ENCODE peak calls at places on chromosomes 2 and 18, in nine cellular contexts. L, F, Z, G, R, V, O, K and A are unnamed samples.

GRCh38 chr2:219684721-219685689 is 57.6 kb downstream of the SLC4A3 start:
- DNase-seq in L (peak), F (peak), Z (no peak), G (peak), R (peak), V (peak), O (peak), K (peak), A (peak)

GRCh38 chr2:20179179-20179754 is 45.7 kb downstream of the SDC1 start:
- DNase-seq in L (no peak), F (no peak), Z (no peak), G (no peak), R (no peak), V (no peak), O (no peak), K (no peak), A (no peak)

GRCh38 chr2:120007851-120008250 is 5.0 kb upstream of the EPB41L5 start:
- DNase-seq in L (no peak), F (no peak), Z (no peak), G (no peak), R (no peak), V (no peak), O (no peak), K (no peak), A (no peak)

GRCh38 chr2:174764281-174765063 is at the start of gene CHRNA1:
- DNase-seq in L (no peak), F (no peak), Z (no peak), G (no peak), R (no peak), V (no peak), O (no peak), K (peak), A (no peak)

GRCh38 chr2:155377931-155378444 is 679.5 kb downstream of the KCNJ3 start:
- DNase-seq in L (no peak), F (peak), Z (no peak), G (peak), R (no peak), V (no peak), O (no peak), K (peak), A (no peak)

GRCh38 chr2:10978112-10978670 is 66.5 kb downstream of the KCNF1 start:
- DNase-seq in L (peak), F (no peak), Z (no peak), G (no peak), R (no peak), V (no peak), O (no peak), K (no peak), A (no peak)

GRCh38 chr2:71538656-71539265 is 85.4 kb downstream of the DYSF start:
- DNase-seq in L (peak), F (no peak), Z (no peak), G (peak), R (no peak), V (no peak), O (no peak), K (peak), A (no peak)

GRCh38 chr18:79459946-79460345 is 64.2 kb downstream of the NFATC1 start:
- DNase-seq in L (no peak), F (no peak), Z (no peak), G (no peak), R (no peak), V (no peak), O (no peak), K (no peak), A (no peak)

GRCh38 chr2:37226863-37227262 is 4.5 kb downstream of the CEBPZ start:
- DNase-seq in L (no peak), F (no peak), Z (no peak), G (no peak), R (no peak), V (no peak), O (no peak), K (no peak), A (no peak)
- TF ChIP-seq CTCF in L (no peak), F (no peak), Z (no peak), G (no peak), R (no peak), V (no peak), O (no peak), K (no peak), A (no peak)

GRCh38 chr2:207796585-207797350 is 27.1 kb upstream of the FZD5 start:
- DNase-seq in L (peak), F (no peak), Z (no peak), G (no peak), R (peak), V (no peak), O (no peak), K (peak), A (no peak)
- TF ChIP-seq CTCF in L (no peak), F (no peak), Z (no peak), G (no peak), R (no peak), V (no peak), O (no peak), K (peak), A (no peak)

DNA sequence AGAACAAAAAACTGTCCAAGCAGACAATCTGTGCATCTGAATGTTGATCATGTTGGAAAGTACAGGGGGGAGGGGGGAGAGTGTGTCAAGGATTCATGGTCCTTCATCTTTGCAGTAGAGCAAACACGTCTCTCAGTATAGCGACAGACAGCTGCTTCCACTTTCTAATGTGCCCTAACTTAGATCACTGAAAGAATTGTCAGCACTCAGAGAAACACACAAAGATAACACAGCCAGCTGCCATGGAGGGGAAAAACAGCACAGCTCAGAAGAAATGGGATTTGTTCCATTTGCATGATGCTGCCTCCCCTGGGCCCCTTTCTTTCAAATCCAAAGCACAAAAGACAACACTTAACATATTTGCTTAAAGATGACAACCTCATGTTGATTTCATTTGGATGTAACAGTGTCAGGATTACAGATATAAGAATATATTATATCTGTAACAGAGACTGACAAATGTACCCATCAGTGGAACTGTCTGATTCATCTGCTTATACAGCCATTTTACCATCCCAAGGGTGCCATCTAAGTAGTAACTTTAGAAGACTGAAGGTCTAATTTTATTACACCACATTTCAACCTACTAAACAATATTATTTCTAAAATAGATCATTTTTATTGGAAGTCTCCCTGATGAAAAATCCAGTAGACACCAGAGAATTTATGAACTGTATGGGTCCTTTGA is 17.7 kb downstream of the FIGN start:
- DNase-seq in L (no peak), F (peak), Z (no peak), G (no peak), R (no peak), V (no peak), O (no peak), K (no peak), A (no peak)
- TF ChIP-seq CTCF in L (no peak), F (no peak), Z (no peak), G (no peak), R (no peak), V (no peak), O (no peak), K (no peak), A (no peak)

DNA sequence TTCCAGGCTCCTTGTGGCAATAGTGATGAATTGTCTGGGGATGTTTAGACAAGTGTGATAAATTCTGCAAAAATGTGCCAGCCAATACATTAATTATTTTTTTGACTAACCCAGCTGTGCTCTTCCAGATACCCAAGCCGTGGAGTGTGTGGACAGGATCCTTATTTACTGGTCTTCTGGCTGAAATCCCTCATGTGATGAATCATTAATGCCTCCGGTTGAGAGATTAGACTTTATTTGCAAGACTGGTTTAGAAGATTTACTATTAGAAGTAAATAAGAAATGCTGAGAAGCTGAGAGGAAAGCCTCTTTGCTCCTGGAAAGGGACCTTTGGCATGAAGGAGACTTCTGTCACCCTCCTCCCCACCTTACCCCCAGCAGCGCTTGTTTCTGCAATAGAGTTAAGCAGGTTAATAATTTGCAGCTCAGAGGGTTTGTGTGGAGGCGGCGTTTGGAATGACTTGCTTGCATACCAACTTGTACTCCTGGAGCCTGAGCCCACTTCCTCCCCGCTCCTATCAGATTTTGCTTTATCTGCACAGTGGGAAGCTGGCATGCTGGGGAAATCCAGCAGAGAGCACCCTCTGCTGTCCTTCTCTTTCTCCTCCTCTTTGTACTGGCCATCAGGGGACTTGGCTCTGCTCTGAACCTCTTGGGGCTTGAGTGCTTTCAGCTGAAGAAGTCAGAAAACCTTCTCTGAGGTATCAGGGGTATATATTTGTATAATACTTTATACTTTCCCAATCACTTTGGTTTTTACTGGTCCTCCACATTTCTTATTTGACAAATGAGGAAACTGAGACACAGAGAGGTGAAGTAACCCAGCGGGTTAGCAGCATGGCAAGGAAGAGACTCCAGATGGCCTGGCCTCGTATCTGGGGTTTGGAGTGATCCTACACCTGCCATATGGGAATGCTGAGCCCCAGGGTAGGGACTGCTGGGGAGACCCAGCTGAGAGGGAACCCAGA is 16.3 kb downstream of the SLC3A1 start:
- DNase-seq in L (peak), F (peak), Z (peak), G (peak), R (peak), V (peak), O (peak), K (peak), A (no peak)
- TF ChIP-seq CTCF in L (peak), F (peak), Z (peak), G (no peak), R (peak), V (no peak), O (no peak), K (peak), A (no peak)